ENCODE peak calls at places on chromosomes 7 and 10, in six cellular contexts. B is IMR-90, A is mesenchymal stem cell, Y is neuronal stem cell, H is H9, I is H1. E is an unnamed sample.

GRCh38 chr7:156466955-156467625 is 173.5 kb upstream of the RNF32 start:
- DNase-seq in B (no peak), A (no peak), Y (no peak), H (no peak), I (no peak), E (no peak)

GRCh38 chr7:18895456-18895855 is 222.0 kb downstream of the TWIST1 start:
- DNase-seq in B (peak), A (peak), Y (no peak), H (no peak), I (no peak), E (no peak)

GRCh38 chr10:43218206-43218950 is 48.5 kb downstream of the RASGEF1A start:
- DNase-seq in B (no peak), A (no peak), Y (no peak), H (no peak), I (no peak), E (no peak)

GRCh38 chr10:118594392-118595063 is 920 bp downstream of the PRLHR start:
- DNase-seq in B (peak), A (peak), Y (peak), H (peak), I (peak), E (peak)

GRCh38 chr10:49280001-49280408 is 19.0 kb upstream of the C10orf71 start:
- DNase-seq in B (peak), A (no peak), Y (no peak), H (no peak), I (no peak), E (no peak)

GRCh38 chr7:831596-832291 is 532 bp upstream of the SUN1 start:
- DNase-seq in B (peak), A (peak), Y (no peak), H (no peak), I (no peak), E (peak)

GRCh38 chr7:99372275-99373085 is 2.0 kb upstream of the ARPC1B start:
- DNase-seq in B (peak), A (peak), Y (no peak), H (no peak), I (no peak), E (no peak)

GRCh38 chr7:46317256-46317655 is 396.2 kb upstream of the IGFBP3 start:
- DNase-seq in B (peak), A (peak), Y (no peak), H (no peak), I (no peak), E (no peak)

GRCh38 chr7:35491233-35491632 is 203.7 kb downstream of the HERPUD2 start:
- DNase-seq in B (no peak), A (no peak), Y (no peak), H (no peak), I (no peak), E (no peak)

GRCh38 chr7:138207555-138207971 is 131.3 kb downstream of the AKR1D1 start:
- DNase-seq in B (no peak), A (no peak), Y (no peak), H (peak), I (peak), E (peak)

GRCh38 chr7:51000956-51001355 is 218.3 kb upstream of the GRB10 start:
- DNase-seq in B (no peak), A (peak), Y (no peak), H (no peak), I (no peak), E (peak)

GRCh38 chr10:58508316-58508715 is 4.4 kb upstream of the BICC1 start:
- DNase-seq in B (peak), A (peak), Y (no peak), H (no peak), I (no peak), E (no peak)

GRCh38 chr10:108413954-108414353 is 1249.4 kb upstream of the SORCS1 start:
- DNase-seq in B (no peak), A (no peak), Y (no peak), H (no peak), I (no peak), E (no peak)

GRCh38 chr10:85791846-85792532 is 574.6 kb downstream of the GRID1 start:
- DNase-seq in B (no peak), A (no peak), Y (no peak), H (no peak), I (no peak), E (peak)

GRCh38 chr10:62662471-62662870 is 142.0 kb upstream of the ADO start:
- DNase-seq in B (no peak), A (no peak), Y (no peak), H (no peak), I (no peak), E (peak)

GRCh38 chr10:89118091-89118490 is 89.0 kb downstream of the CH25H start:
- DNase-seq in B (peak), A (peak), Y (no peak), H (no peak), I (no peak), E (no peak)

GRCh38 chr7:121459148-121459547 is 63.0 kb upstream of the FAM3C start:
- DNase-seq in B (no peak), A (no peak), Y (no peak), H (no peak), I (no peak), E (no peak)

GRCh38 chr10:102410427-102411073 is 8.0 kb downstream of the PSD start:
- DNase-seq in B (no peak), A (peak), Y (no peak), H (peak), I (no peak), E (no peak)

DNA sequence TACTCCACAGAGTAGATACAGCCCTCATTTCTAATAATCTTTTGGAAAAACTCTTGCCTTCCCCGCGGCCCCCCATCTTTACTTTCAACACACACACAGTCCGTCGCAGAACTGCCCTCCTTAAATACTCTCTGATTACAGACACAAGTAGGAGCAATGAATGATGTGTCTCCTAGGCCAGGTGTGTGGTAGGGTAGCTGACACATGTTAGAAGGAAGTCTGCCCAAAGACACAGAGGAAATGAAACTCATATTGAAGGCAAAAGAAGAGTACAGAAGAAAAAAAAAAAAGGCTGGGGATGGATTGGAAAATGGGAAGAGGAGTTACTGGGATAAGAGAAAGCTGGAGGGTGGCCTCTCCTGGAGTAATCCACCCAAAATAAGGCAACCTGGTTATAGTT is 14.6 kb downstream of the OPALIN start:
- DNase-seq in B (no peak), A (no peak), Y (no peak), H (no peak), I (no peak), E (no peak)
- H2BK5ac ChIP-seq in B (no peak), A (no peak), Y (no peak), H (no peak), I (peak), E (no peak)

DNA sequence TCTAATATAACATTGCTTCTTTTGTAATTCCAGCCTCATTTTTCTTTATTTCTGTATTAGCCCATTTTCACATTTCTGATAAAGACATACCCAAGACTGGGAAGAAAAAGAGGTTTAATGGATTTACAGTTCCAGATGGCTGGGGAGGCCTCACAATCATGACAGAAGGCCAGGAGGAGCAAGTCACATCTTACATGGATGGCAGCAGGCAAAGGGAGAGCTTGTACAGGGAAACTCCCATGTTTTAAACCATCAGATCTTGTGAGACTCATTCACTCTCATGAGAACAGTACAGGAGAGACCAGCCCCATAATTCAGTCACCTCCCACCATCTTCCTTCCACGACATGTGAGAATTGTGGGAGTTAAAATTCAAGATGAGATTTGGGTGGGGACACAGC is 510.3 kb downstream of the CNTNAP2 start:
- DNase-seq in B (no peak), A (no peak), Y (no peak), H (no peak), I (no peak), E (no peak)
- H2BK15ac ChIP-seq in B (no peak), A (no peak), Y (no peak), H (no peak), I (no peak), E (no peak)

GRCh38 chr7:66497346-66497745 is 131.3 kb upstream of the KCTD7 start:
- DNase-seq in B (no peak), A (no peak), Y (no peak), H (no peak), I (no peak), E (no peak)

GRCh38 chr7:66493235-66494181 is 135.2 kb upstream of the KCTD7 start:
- DNase-seq in B (peak), A (peak), Y (peak), H (peak), I (peak), E (peak)
- H2BK5ac ChIP-seq in B (peak), A (peak), Y (peak), H (no peak), I (peak), E (no peak)

DNA sequence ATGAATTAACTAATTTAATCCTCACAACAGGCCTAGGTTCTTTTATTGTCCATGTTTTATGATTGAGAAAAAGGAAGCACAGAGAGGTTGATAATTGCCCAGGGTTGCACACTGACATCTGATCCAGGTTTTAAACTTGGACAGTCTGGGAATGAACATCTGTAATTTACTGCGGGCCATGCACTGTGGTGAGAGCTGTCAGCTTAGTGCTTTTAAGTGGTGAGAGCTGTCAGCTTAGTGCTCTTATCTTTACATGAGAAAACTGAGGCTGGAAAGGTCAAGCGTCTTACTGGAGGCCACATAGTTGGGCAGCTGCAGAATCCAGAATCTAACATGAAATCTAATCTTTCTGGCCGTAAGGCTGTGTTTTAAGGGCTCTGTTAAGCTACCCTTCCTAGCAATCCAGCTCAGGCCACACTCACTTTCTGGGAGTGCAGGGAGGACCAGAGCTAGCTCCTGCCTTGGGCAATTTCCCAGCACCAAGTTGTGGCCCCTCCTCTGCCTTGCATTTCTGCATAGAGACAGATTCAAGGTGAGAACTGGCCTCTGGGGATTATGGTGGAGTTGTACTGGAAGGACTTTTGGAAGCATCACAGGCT is 70.2 kb downstream of the SORCS3 start:
- DNase-seq in B (no peak), A (no peak), Y (no peak), H (peak), I (no peak), E (peak)
- H2BK15ac ChIP-seq in B (no peak), A (no peak), Y (no peak), H (no peak), I (no peak), E (no peak)

GRCh38 chr10:3783313-3783689 is 1.7 kb downstream of the KLF6 start:
- DNase-seq in B (peak), A (peak), Y (no peak), H (peak), I (no peak), E (peak)
- H2BK5ac ChIP-seq in B (peak), A (peak), Y (no peak), H (no peak), I (no peak), E (peak)

DNA sequence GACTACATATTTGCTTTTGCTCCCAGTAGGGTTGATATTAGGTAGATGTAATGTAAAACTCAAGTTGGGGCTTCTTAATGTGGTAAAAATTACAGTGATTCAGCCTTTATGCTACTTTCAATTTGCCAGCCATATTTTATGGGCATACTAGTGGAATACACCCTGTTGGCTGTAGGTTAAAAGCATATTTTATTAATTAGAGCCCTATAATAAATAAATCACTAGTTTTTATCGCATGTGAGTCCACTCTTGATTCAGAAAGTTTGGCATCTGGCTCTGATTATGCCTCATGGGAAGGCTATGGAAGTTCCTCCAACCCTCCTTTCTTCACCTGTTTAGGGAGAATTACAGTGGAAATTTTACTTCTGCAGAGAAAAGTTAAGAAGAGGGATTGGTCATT is 390.9 kb downstream of the GATA3 start:
- DNase-seq in B (no peak), A (no peak), Y (no peak), H (no peak), I (no peak), E (no peak)
- H2BK15ac ChIP-seq in B (no peak), A (no peak), Y (no peak), H (no peak), I (no peak), E (no peak)

DNA sequence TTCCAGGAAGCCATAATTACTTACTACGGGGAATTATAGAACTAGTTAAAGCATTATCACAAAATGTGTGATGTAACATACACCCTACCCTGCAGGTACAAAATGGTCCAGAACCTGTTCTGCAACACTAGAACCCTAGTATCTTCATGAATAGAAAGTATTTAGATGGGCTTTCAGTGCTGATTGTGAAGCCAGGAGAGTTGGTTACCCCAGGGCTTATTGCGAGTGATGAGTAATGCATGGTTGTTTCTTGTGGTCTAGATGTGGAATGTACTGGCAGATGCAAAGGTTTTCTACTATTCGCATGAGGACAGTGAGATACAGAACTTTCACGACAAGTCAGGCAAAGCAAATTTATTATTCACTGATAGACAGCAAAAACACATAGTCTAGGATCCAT is 33.6 kb upstream of the AGR3 start:
- DNase-seq in B (peak), A (peak), Y (no peak), H (no peak), I (no peak), E (peak)
- H2BK5ac ChIP-seq in B (peak), A (peak), Y (no peak), H (no peak), I (no peak), E (no peak)

GRCh38 chr10:18122753-18123152 is 17.5 kb upstream of the CACNB2 start:
- DNase-seq in B (no peak), A (no peak), Y (no peak), H (no peak), I (no peak), E (no peak)

GRCh38 chr10:18113881-18114280 is 26.3 kb upstream of the CACNB2 start:
- DNase-seq in B (no peak), A (no peak), Y (no peak), H (no peak), I (no peak), E (no peak)

GRCh38 chr10:18117272-18117671 is 23.0 kb upstream of the CACNB2 start:
- DNase-seq in B (no peak), A (no peak), Y (no peak), H (no peak), I (no peak), E (no peak)
- H2BK15ac ChIP-seq in B (no peak), A (no peak), Y (no peak), H (no peak), I (no peak), E (no peak)

DNA sequence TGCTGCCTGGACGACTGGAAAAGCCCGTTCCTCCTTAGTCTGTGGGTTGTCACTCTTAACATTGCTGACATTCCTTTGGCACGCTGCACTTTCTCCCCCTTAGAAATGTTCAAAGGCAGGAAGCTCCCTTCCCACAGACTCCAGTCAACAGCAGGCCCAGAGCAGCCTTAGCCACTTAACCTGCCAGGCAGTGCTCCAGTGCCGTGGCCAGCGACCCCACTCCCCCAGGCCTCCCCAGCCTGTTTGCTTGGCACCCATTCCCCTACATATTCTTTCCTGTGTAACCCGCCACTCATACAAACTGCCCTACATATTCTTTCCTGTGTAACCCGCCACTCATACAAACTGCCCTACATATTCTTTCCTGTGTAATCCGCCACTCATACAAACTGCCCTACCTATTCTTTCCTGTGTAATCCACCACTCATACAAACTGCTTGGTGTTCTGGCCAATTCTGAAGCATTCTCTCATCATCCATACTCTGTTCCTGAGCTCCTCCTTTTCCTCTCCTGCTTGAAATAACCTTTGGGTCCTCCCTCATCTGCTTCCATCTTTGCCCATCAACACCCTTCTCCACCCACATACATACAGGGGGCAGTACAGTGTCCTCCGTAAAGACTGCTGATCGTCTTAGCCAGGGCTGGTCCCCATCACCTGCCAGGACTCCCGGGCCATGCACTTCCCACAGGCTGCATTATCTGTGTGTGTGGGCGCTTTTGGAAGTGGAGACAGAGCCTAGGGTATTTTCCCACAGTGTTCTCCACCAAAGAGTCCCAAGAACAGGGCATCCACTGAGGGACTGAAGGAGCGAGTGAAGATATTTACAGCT is 57.3 kb downstream of the ADARB2 start:
- DNase-seq in B (no peak), A (no peak), Y (no peak), H (no peak), I (no peak), E (peak)
- H2BK5ac ChIP-seq in B (no peak), A (no peak), Y (no peak), H (no peak), I (no peak), E (no peak)

E was measured in mesendoderm.